ENCODE peak calls at places on chromosome 13, in ten cellular contexts. S is WERI-Rb-1, R is upper lobe of right lung, H is AG09309, M is fibroblast of lung, X is cardiac fibroblast, P is GM23338, W is breast epithelium, G is PC-3, V is body of pancreas. T is an unnamed sample.

GRCh38 chr13:100040196-100040595 is 48.7 kb upstream of the PCCA start:
- DNase-seq in S (no peak), R (no peak), H (no peak), M (no peak), X (no peak), P (no peak), W (no peak), G (no peak), V (no peak), T (peak; percentile 10)

GRCh38 chr13:81726037-81726726 is 1385.3 kb upstream of the SPRY2 start:
- DNase-seq in S (no peak), R (no peak), H (no peak), M (no peak), X (no peak), P (no peak), W (no peak), G (no peak), V (no peak), T (peak; percentile 97)

GRCh38 chr13:100636004-100636403 is 38.6 kb downstream of the TMTC4 start:
- DNase-seq in S (no peak), R (no peak), H (no peak), M (no peak), X (no peak), P (no peak), W (no peak), G (no peak), V (no peak), T (no peak)

GRCh38 chr13:37657134-37657533 is 58.6 kb upstream of the POSTN start:
- DNase-seq in S (no peak), R (no peak), H (no peak), M (peak; percentile 90), X (peak; percentile 95), P (no peak), W (no peak), G (peak; percentile 85), V (no peak), T (peak; percentile 70)

GRCh38 chr13:112444416-112445399 is 68.6 kb downstream of the SPACA7 start:
- DNase-seq in S (no peak), R (peak; percentile 55), H (no peak), M (no peak), X (no peak), P (no peak), W (peak; percentile 9), G (no peak), V (no peak), T (no peak)

GRCh38 chr13:77492982-77493381 is 42.5 kb upstream of the SCEL start:
- DNase-seq in S (no peak), R (no peak), H (no peak), M (peak; percentile 46), X (peak; percentile 58), P (no peak), W (no peak), G (peak; percentile 69), V (no peak), T (peak; percentile 50)

GRCh38 chr13:60837806-60838205 is 440.8 kb downstream of the TDRD3 start:
- DNase-seq in S (no peak), R (no peak), H (no peak), M (peak; percentile 62), X (peak; percentile 23), P (no peak), W (no peak), G (peak; percentile 2), V (no peak), T (peak; percentile 57)

GRCh38 chr13:44308352-44308751 is 65.3 kb upstream of the SERP2 start:
- DNase-seq in S (no peak), R (no peak), H (no peak), M (no peak), X (no peak), P (no peak), W (no peak), G (no peak), V (no peak), T (no peak)

GRCh38 chr13:40113644-40114304 is 458.3 kb downstream of the COG6 start:
- DNase-seq in S (no peak), R (no peak), H (peak; percentile 55), M (peak; percentile 55), X (peak; percentile 75), P (no peak), W (no peak), G (no peak), V (no peak), T (peak; percentile 8)

GRCh38 chr13:25827986-25828385 is 223.8 kb downstream of the SHISA2 start:
- DNase-seq in S (no peak), R (no peak), H (no peak), M (peak; percentile 49), X (no peak), P (no peak), W (no peak), G (no peak), V (no peak), T (no peak)

GRCh38 chr13:24042710-24043440 is 117.6 kb upstream of the SPATA13 start:
- DNase-seq in S (no peak), R (no peak), H (no peak), M (no peak), X (no peak), P (no peak), W (no peak), G (no peak), V (no peak), T (no peak)

GRCh38 chr13:33262069-33262487 is 23.5 kb downstream of the STARD13 start:
- DNase-seq in S (no peak), R (no peak), H (no peak), M (peak; percentile 82), X (peak; percentile 68), P (no peak), W (no peak), G (peak; percentile 92), V (no peak), T (peak; percentile 95)

GRCh38 chr13:28716511-28716910 is 2.3 kb downstream of the SLC46A3 start:
- DNase-seq in S (no peak), R (no peak), H (peak; percentile 40), M (peak; percentile 40), X (peak; percentile 93), P (no peak), W (peak; percentile 38), G (peak; percentile 79), V (peak; percentile 59), T (peak; percentile 97)

GRCh38 chr13:35164324-35164932 is 222.4 kb downstream of the NBEA start:
- DNase-seq in S (no peak), R (no peak), H (no peak), M (peak; percentile 37), X (peak; percentile 54), P (peak; percentile 76), W (no peak), G (peak; percentile 63), V (no peak), T (peak; percentile 50)

GRCh38 chr13:93736909-93737308 is 510.3 kb downstream of the GPC6 start:
- DNase-seq in S (no peak), R (no peak), H (no peak), M (no peak), X (no peak), P (no peak), W (no peak), G (no peak), V (no peak), T (no peak)

GRCh38 chr13:42394361-42395065 is 122.6 kb downstream of the AKAP11 start:
- DNase-seq in S (no peak), R (no peak), H (no peak), M (no peak), X (no peak), P (no peak), W (no peak), G (no peak), V (no peak), T (no peak)

GRCh38 chr13:104286566-104287290 is 1220.5 kb upstream of the SLC10A2 start:
- DNase-seq in S (no peak), R (no peak), H (no peak), M (no peak), X (no peak), P (peak; percentile 33), W (no peak), G (peak; percentile 8), V (no peak), T (peak; percentile 54)

GRCh38 chr13:111958612-111959395 is 108.1 kb upstream of the SOX1 start:
- DNase-seq in S (no peak), R (no peak), H (no peak), M (no peak), X (no peak), P (no peak), W (no peak), G (no peak), V (no peak), T (no peak)

GRCh38 chr13:34935841-34936240 is 6.2 kb upstream of the NBEA start:
- DNase-seq in S (no peak), R (no peak), H (no peak), M (no peak), X (no peak), P (no peak), W (no peak), G (no peak), V (no peak), T (no peak)

GRCh38 chr13:94233401-94233800 is 246.1 kb downstream of the DCT start:
- DNase-seq in S (no peak), R (no peak), H (peak; percentile 50), M (peak; percentile 93), X (peak; percentile 98), P (no peak), W (no peak), G (peak; percentile 80), V (no peak), T (peak; percentile 65)

GRCh38 chr13:90933097-90933826 is 414.2 kb upstream of the MIR17HG start:
- DNase-seq in S (no peak), R (no peak), H (no peak), M (no peak), X (no peak), P (no peak), W (no peak), G (peak; percentile 50), V (no peak), T (peak; percentile 38)

GRCh38 chr13:98448642-98448928 is 128.3 kb downstream of the STK24 start:
- DNase-seq in S (no peak), R (no peak), H (no peak), M (no peak), X (no peak), P (no peak), W (no peak), G (no peak), V (no peak), T (no peak)
- TF ChIP-seq CTCF in S (no peak), R (no peak), H (no peak), M (no peak), X (no peak), P (peak; percentile 4), W (no peak), G (no peak), V (no peak), T (no peak)

GRCh38 chr13:26881154-26881553 is 120.6 kb upstream of the GPR12 start:
- DNase-seq in S (no peak), R (no peak), H (no peak), M (peak; percentile 44), X (peak; percentile 50), P (no peak), W (peak; percentile 30), G (peak; percentile 72), V (no peak), T (no peak)
- H3K4me3 ChIP-seq in S (no peak overlapping the region), R (no peak overlapping the region), H (no peak overlapping the region), M (no peak overlapping the region), X (no peak overlapping the region), P (no peak overlapping the region), W (no peak overlapping the region), G (no peak overlapping the region), V (no peak overlapping the region), T (no peak overlapping the region)

GRCh38 chr13:64154514-64154913 is 2738.9 kb upstream of the PCDH20 start:
- DNase-seq in S (no peak), R (no peak), H (peak; percentile 7), M (peak; percentile 34), X (peak; percentile 51), P (peak; percentile 16), W (no peak), G (peak; percentile 28), V (no peak), T (no peak)
- TF ChIP-seq CTCF in S (no peak), R (no peak), H (peak; percentile 23), M (no peak), X (peak; percentile 37), P (peak; percentile 34), W (no peak), G (peak; percentile 53), V (no peak), T (no peak)

GRCh38 chr13:75231235-75231634 is 250.7 kb downstream of the TBC1D4 start:
- DNase-seq in S (no peak), R (no peak), H (no peak), M (no peak), X (no peak), P (no peak), W (no peak), G (no peak), V (no peak), T (no peak)
- H3K4me3 ChIP-seq in S (no peak overlapping the region), R (no peak overlapping the region), H (no peak overlapping the region), M (no peak overlapping the region), X (no peak overlapping the region), P (no peak overlapping the region), W (no peak overlapping the region), G (no peak overlapping the region), V (no peak overlapping the region), T (no peak overlapping the region)